ENCODE peak calls at places on chromosomes 16 and 17, in seven cellular contexts. J is H1, Z is HCT116, B is GM12878, I is SK-N-SH, R is K562, Y is HepG2. V is an unnamed sample.

GRCh38 chr16:57167951-57168350 is 17.9 kb downstream of the PSME3IP1 start:
- DNase-seq in R (no peak), J (no peak), B (no peak), Z (peak; percentile 36), I (peak; percentile 46), Y (peak; percentile 53), V (no peak)

GRCh38 chr17:57486978-57487377 is 230.7 kb downstream of the MSI2 start:
- DNase-seq in Y (no peak), Z (no peak), I (no peak), R (no peak), B (no peak), J (no peak), V (no peak)

GRCh38 chr17:49582789-49583188 is 7.1 kb downstream of the NXPH3 start:
- DNase-seq in J (no peak), Z (no peak), I (peak; percentile 16), R (no peak), B (no peak), Y (no peak), V (no peak)

GRCh38 chr17:7438656-7439460 is 454 bp upstream of the FGF11 start:
- DNase-seq in B (no peak), I (no peak), J (no peak), Y (no peak), R (no peak), Z (no peak), V (no peak)

GRCh38 chr16:50644730-50645129 is 36.4 kb downstream of the SNX20 start:
- DNase-seq in I (peak; percentile 61), Z (peak; percentile 19), Y (no peak), J (no peak), B (no peak), R (no peak), V (no peak)

GRCh38 chr16:27769561-27770222 is 219.7 kb downstream of the KATNIP start:
- DNase-seq in Y (no peak), I (no peak), J (no peak), R (no peak), Z (peak; percentile 80), B (no peak), V (peak; percentile 30)

GRCh38 chr16:58518083-58518979 is 3.0 kb downstream of the SETD6 start:
- DNase-seq in Y (no peak), I (no peak), J (no peak), R (no peak), Z (no peak), B (peak; percentile 54), V (no peak)

GRCh38 chr16:83473926-83474660 is 333.7 kb upstream of the HSBP1 start:
- DNase-seq in B (no peak), Z (no peak), Y (no peak), J (no peak), R (no peak), I (no peak), V (no peak)

GRCh38 chr17:81710514-81711308 is 1.4 kb upstream of the SLC25A10 start:
- DNase-seq in J (peak; percentile 77), B (no peak), I (no peak), Z (no peak), Y (peak; percentile 34), R (no peak), V (no peak)

GRCh38 chr16:2070576-2071453 is 23.0 kb downstream of the TSC2 start:
- DNase-seq in Z (no peak), J (no peak), B (no peak), I (no peak), R (no peak), Y (no peak), V (no peak)

GRCh38 chr17:12627776-12628491 is 37.8 kb upstream of the MYOCD start:
- DNase-seq in B (no peak), Z (no peak), J (no peak), I (no peak), R (no peak), Y (peak; percentile 61), V (no peak)
- H3K9ac ChIP-seq in B (no peak overlapping the region), Z (no peak overlapping the region), J (no peak overlapping the region), I (no peak overlapping the region), R (no peak overlapping the region), Y (no peak overlapping the region), V (no peak overlapping the region)

DNA sequence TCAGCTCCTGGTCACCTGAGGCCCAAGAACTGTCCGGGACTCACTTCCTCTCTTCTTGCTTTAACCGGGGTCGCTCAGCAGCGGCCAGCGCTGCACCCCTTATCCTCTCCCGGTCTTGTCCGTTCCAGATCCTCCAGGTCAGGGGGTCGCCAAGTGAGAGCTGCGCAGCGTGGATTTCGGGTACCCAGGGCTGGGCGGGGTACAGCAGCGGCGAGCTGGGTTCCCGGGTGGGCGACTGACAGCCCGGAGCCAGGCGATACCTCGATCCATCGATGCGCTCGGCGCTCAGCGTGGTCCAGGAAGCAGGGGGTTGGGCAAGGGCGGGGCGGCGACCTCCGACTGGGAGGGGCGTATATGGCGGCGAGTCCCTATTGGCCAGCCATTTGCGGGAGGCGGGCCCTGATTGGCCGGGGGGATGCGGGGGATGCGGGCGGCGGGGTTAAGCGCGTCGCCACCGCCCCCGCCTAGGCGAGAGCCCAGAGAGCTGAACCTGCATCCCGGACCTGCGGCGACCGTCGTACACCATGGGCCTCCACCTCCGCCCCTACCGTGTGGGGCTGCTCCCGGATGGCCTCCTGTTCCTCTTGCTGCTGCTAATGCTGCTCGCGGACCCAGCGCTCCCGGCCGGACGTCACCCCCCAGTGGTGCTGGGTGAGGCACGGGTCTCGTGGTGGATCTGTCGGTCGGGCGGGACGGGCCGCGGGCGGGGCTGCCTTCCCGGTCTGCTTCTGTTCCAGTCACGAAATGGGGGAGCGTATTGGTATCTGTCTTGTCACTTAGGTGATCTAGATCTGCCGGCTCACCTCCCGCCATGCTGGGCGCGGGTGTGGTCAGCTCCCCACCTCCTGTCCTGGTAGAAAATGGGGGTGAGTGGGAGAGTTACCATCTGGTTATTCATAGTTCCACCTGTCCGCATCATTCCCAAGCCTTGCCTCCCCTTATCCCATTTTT is at the start of gene PLA2G15:
- DNase-seq in Y (peak; percentile 87), B (no peak), I (peak; percentile 100), J (peak; percentile 98), Z (peak; percentile 83), R (peak; percentile 100), V (peak; percentile 93)
- TF ChIP-seq YY1 in Y (peak; percentile 79), B (peak; percentile 82), I (no peak), J (no peak), Z (no peak), R (peak; percentile 44), V (no peak)

DNA sequence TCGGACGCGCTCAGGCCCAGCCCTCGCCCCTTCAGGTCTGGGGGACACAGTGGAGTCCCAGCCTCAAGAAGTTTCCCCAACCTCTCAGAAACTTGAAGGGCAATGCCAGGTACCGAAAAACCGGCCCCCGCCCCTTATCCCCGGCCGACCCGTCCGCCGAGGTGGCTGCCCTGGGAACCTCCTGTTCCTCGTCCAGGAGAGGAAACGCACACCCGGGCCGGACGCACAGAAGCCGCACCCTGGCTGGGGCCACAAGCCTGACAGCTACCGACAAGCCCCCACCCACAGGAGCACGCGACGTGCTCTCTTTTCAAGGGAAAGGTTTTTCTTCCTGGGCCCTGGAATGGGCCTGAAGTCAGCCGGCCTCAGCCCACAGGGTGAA is 37.2 kb downstream of the CBFA2T3 start:
- DNase-seq in R (no peak), I (no peak), J (peak; percentile 56), B (no peak), Z (no peak), Y (no peak), V (no peak)
- H3K4me1 ChIP-seq in R (no peaks in the 10 kb centered on the region), I (peaks cover 21% of the 10 kb centered on the region), J (peaks cover 4% of the 10 kb centered on the region), B (peaks cover 43% of the 10 kb centered on the region), Z (peaks cover 3% of the 10 kb centered on the region), Y (peaks cover 9% of the 10 kb centered on the region), V (peaks cover 18% of the 10 kb centered on the region)

GRCh38 chr17:77136420-77136767 is 4.4 kb upstream of the SEC14L1 start:
- DNase-seq in R (no peak), B (no peak), Y (no peak), Z (no peak), J (no peak), I (no peak), V (no peak)
- H3K9ac ChIP-seq in R (no peak overlapping the region), B (no peak overlapping the region), Y (no peak overlapping the region), Z (no peak overlapping the region), J (no peak overlapping the region), I (no peak overlapping the region), V (no peak overlapping the region)